ENCODE peak calls at places on chromosomes 5 and 9, in eight cellular contexts. One of them, this sample, is unnamed.

GRCh38 chr5:74919487-74919886 is 53.3 kb upstream of the FAM169A start:
- DNase-seq in activated T-helper 9 cell treated with anti-CD3 and anti-CD28 coated beads, Interleukin-2, amount 50 U/mL, for 16 hours: no peak
- DNase-seq in foreskin fibroblast: peak
- DNase-seq in NCI-H1048: peak
- DNase-seq in amygdala: no peak
- DNase-seq in GM12891: no peak
- DNase-seq in iris pigment epithelial cell: peak
- DNase-seq in activated CD4-positive, alpha-beta T cell treated with anti-CD3 and anti-CD28 coated beads for 36 hours: peak
- DNase-seq in this sample: peak

GRCh38 chr5:41641621-41642020 is 131.2 kb upstream of the PLCXD3 start:
- DNase-seq in activated T-helper 9 cell treated with anti-CD3 and anti-CD28 coated beads, Interleukin-2, amount 50 U/mL, for 16 hours: no peak
- DNase-seq in foreskin fibroblast: peak
- DNase-seq in NCI-H1048: no peak
- DNase-seq in amygdala: no peak
- DNase-seq in GM12891: no peak
- DNase-seq in iris pigment epithelial cell: no peak
- DNase-seq in activated CD4-positive, alpha-beta T cell treated with anti-CD3 and anti-CD28 coated beads for 36 hours: no peak
- DNase-seq in this sample: no peak

GRCh38 chr9:121171236-121171635 is 30.4 kb downstream of the RAB14 start:
- DNase-seq in activated T-helper 9 cell treated with anti-CD3 and anti-CD28 coated beads, Interleukin-2, amount 50 U/mL, for 16 hours: no peak
- DNase-seq in foreskin fibroblast: no peak
- DNase-seq in NCI-H1048: no peak
- DNase-seq in amygdala: no peak
- DNase-seq in GM12891: no peak
- DNase-seq in iris pigment epithelial cell: no peak
- DNase-seq in activated CD4-positive, alpha-beta T cell treated with anti-CD3 and anti-CD28 coated beads for 36 hours: no peak
- DNase-seq in this sample: no peak

GRCh38 chr9:16901589-16901988 is 31.1 kb upstream of the BNC2 start:
- DNase-seq in activated T-helper 9 cell treated with anti-CD3 and anti-CD28 coated beads, Interleukin-2, amount 50 U/mL, for 16 hours: no peak
- DNase-seq in foreskin fibroblast: peak
- DNase-seq in NCI-H1048: no peak
- DNase-seq in amygdala: no peak
- DNase-seq in GM12891: no peak
- DNase-seq in iris pigment epithelial cell: peak
- DNase-seq in activated CD4-positive, alpha-beta T cell treated with anti-CD3 and anti-CD28 coated beads for 36 hours: no peak
- DNase-seq in this sample: no peak

GRCh38 chr9:15389173-15389572 is 33.5 kb upstream of the SNAPC3 start:
- DNase-seq in activated T-helper 9 cell treated with anti-CD3 and anti-CD28 coated beads, Interleukin-2, amount 50 U/mL, for 16 hours: no peak
- DNase-seq in foreskin fibroblast: peak
- DNase-seq in NCI-H1048: no peak
- DNase-seq in amygdala: no peak
- DNase-seq in GM12891: no peak
- DNase-seq in iris pigment epithelial cell: no peak
- DNase-seq in activated CD4-positive, alpha-beta T cell treated with anti-CD3 and anti-CD28 coated beads for 36 hours: no peak
- DNase-seq in this sample: no peak

GRCh38 chr9:3962467-3962866 is 337.4 kb downstream of the GLIS3 start:
- DNase-seq in activated T-helper 9 cell treated with anti-CD3 and anti-CD28 coated beads, Interleukin-2, amount 50 U/mL, for 16 hours: no peak
- DNase-seq in foreskin fibroblast: peak
- DNase-seq in NCI-H1048: peak
- DNase-seq in amygdala: no peak
- DNase-seq in GM12891: no peak
- DNase-seq in iris pigment epithelial cell: peak
- DNase-seq in activated CD4-positive, alpha-beta T cell treated with anti-CD3 and anti-CD28 coated beads for 36 hours: no peak
- DNase-seq in this sample: no peak

GRCh38 chr9:108156270-108156998 is 666.9 kb upstream of the KLF4 start:
- DNase-seq in activated T-helper 9 cell treated with anti-CD3 and anti-CD28 coated beads, Interleukin-2, amount 50 U/mL, for 16 hours: no peak
- DNase-seq in foreskin fibroblast: peak
- DNase-seq in NCI-H1048: no peak
- DNase-seq in amygdala: no peak
- DNase-seq in GM12891: no peak
- DNase-seq in iris pigment epithelial cell: peak
- DNase-seq in activated CD4-positive, alpha-beta T cell treated with anti-CD3 and anti-CD28 coated beads for 36 hours: no peak
- DNase-seq in this sample: no peak

GRCh38 chr5:149224282-149224681 is 47.4 kb upstream of the AFAP1L1 start:
- DNase-seq in activated T-helper 9 cell treated with anti-CD3 and anti-CD28 coated beads, Interleukin-2, amount 50 U/mL, for 16 hours: no peak
- DNase-seq in foreskin fibroblast: no peak
- DNase-seq in NCI-H1048: no peak
- DNase-seq in amygdala: no peak
- DNase-seq in GM12891: no peak
- DNase-seq in iris pigment epithelial cell: no peak
- DNase-seq in activated CD4-positive, alpha-beta T cell treated with anti-CD3 and anti-CD28 coated beads for 36 hours: no peak
- DNase-seq in this sample: no peak

GRCh38 chr9:69637193-69637592 is 35.0 kb downstream of the APBA1 start:
- DNase-seq in activated T-helper 9 cell treated with anti-CD3 and anti-CD28 coated beads, Interleukin-2, amount 50 U/mL, for 16 hours: no peak
- DNase-seq in foreskin fibroblast: no peak
- DNase-seq in NCI-H1048: no peak
- DNase-seq in amygdala: no peak
- DNase-seq in GM12891: no peak
- DNase-seq in iris pigment epithelial cell: no peak
- DNase-seq in activated CD4-positive, alpha-beta T cell treated with anti-CD3 and anti-CD28 coated beads for 36 hours: no peak
- DNase-seq in this sample: no peak

GRCh38 chr9:34511160-34511513 is 11.7 kb downstream of the ENHO start:
- DNase-seq in activated T-helper 9 cell treated with anti-CD3 and anti-CD28 coated beads, Interleukin-2, amount 50 U/mL, for 16 hours: no peak
- DNase-seq in foreskin fibroblast: peak
- DNase-seq in NCI-H1048: no peak
- DNase-seq in amygdala: no peak
- DNase-seq in GM12891: no peak
- DNase-seq in iris pigment epithelial cell: no peak
- DNase-seq in activated CD4-positive, alpha-beta T cell treated with anti-CD3 and anti-CD28 coated beads for 36 hours: no peak
- DNase-seq in this sample: no peak

GRCh38 chr9:21696411-21696865 is 106.0 kb upstream of the MTAP start:
- DNase-seq in activated T-helper 9 cell treated with anti-CD3 and anti-CD28 coated beads, Interleukin-2, amount 50 U/mL, for 16 hours: no peak
- DNase-seq in foreskin fibroblast: no peak
- DNase-seq in NCI-H1048: no peak
- DNase-seq in amygdala: no peak
- DNase-seq in GM12891: no peak
- DNase-seq in iris pigment epithelial cell: peak
- DNase-seq in activated CD4-positive, alpha-beta T cell treated with anti-CD3 and anti-CD28 coated beads for 36 hours: no peak
- DNase-seq in this sample: peak

This sample was measured in GM13976.